ENCODE peak calls at places on chromosomes 2 and 18, in four cellular contexts. One of them, this sample, is unnamed.

GRCh38 chr2:17892726-17893534 is 14.5 kb downstream of the KCNS3 start:
- DNase-seq in SK-MEL-5: peak
- DNase-seq in mesenchymal stem cell: no peak
- DNase-seq in HL-60: no peak
- DNase-seq in this sample: no peak

GRCh38 chr2:227761734-227762476 is 16.2 kb downstream of the SCYGR8 start:
- DNase-seq in SK-MEL-5: no peak
- DNase-seq in mesenchymal stem cell: no peak
- DNase-seq in HL-60: no peak
- DNase-seq in this sample: no peak

GRCh38 chr18:74745658-74746403 is 148.2 kb downstream of the ZNF407 start:
- DNase-seq in SK-MEL-5: no peak
- DNase-seq in mesenchymal stem cell: peak
- DNase-seq in HL-60: no peak
- DNase-seq in this sample: no peak

GRCh38 chr2:54083021-54083420 is 32.4 kb upstream of the ACYP2 start:
- DNase-seq in SK-MEL-5: peak
- DNase-seq in mesenchymal stem cell: peak
- DNase-seq in HL-60: no peak
- DNase-seq in this sample: peak

GRCh38 chr2:27320958-27321543 is 1.8 kb downstream of the MPV17 start:
- DNase-seq in SK-MEL-5: peak
- DNase-seq in mesenchymal stem cell: peak
- DNase-seq in HL-60: no peak
- DNase-seq in this sample: no peak

GRCh38 chr2:113083311-113083710 is 15.5 kb downstream of the IL1F10 start:
- DNase-seq in SK-MEL-5: no peak
- DNase-seq in mesenchymal stem cell: no peak
- DNase-seq in HL-60: no peak
- DNase-seq in this sample: no peak

GRCh38 chr2:207394812-207395534 is 134.8 kb upstream of the CREB1 start:
- DNase-seq in SK-MEL-5: peak
- DNase-seq in mesenchymal stem cell: peak
- DNase-seq in HL-60: no peak
- DNase-seq in this sample: no peak

GRCh38 chr2:3641181-3641580 is 16.8 kb upstream of the ALLC start:
- DNase-seq in SK-MEL-5: no peak
- DNase-seq in mesenchymal stem cell: no peak
- DNase-seq in HL-60: no peak
- DNase-seq in this sample: no peak

GRCh38 chr18:56351911-56352502 is 286.4 kb downstream of the TXNL1 start:
- DNase-seq in SK-MEL-5: no peak
- DNase-seq in mesenchymal stem cell: peak
- DNase-seq in HL-60: no peak
- DNase-seq in this sample: no peak

GRCh38 chr2:196331143-196331542 is 159.8 kb upstream of the STK17B start:
- DNase-seq in SK-MEL-5: no peak
- DNase-seq in mesenchymal stem cell: peak
- DNase-seq in HL-60: no peak
- DNase-seq in this sample: no peak

GRCh38 chr18:45282101-45282812 is 333.0 kb upstream of the SLC14A2 start:
- DNase-seq in SK-MEL-5: peak
- DNase-seq in mesenchymal stem cell: no peak
- DNase-seq in HL-60: no peak
- DNase-seq in this sample: no peak

GRCh38 chr18:49321271-49321670 is 139.2 kb downstream of the DYM start:
- DNase-seq in SK-MEL-5: no peak
- DNase-seq in mesenchymal stem cell: no peak
- DNase-seq in HL-60: no peak
- DNase-seq in this sample: no peak

GRCh38 chr18:57831597-57832377 is 28.7 kb upstream of the ATP8B1 start:
- DNase-seq in SK-MEL-5: no peak
- DNase-seq in mesenchymal stem cell: no peak
- DNase-seq in HL-60: peak
- DNase-seq in this sample: no peak

GRCh38 chr2:16656087-16656486 is 9.5 kb downstream of the CYRIA start:
- DNase-seq in SK-MEL-5: no peak
- DNase-seq in mesenchymal stem cell: no peak
- DNase-seq in HL-60: no peak
- DNase-seq in this sample: no peak

GRCh38 chr2:48600204-48600813 is 17.3 kb upstream of the GTF2A1L start:
- DNase-seq in SK-MEL-5: peak
- DNase-seq in mesenchymal stem cell: peak
- DNase-seq in HL-60: peak
- DNase-seq in this sample: peak

GRCh38 chr18:31278609-31279071 is 39.3 kb upstream of the DSG1 start:
- DNase-seq in SK-MEL-5: no peak
- DNase-seq in mesenchymal stem cell: peak
- DNase-seq in HL-60: no peak
- DNase-seq in this sample: no peak

GRCh38 chr18:495017-495416 is 5.5 kb downstream of the COLEC12 start:
- DNase-seq in SK-MEL-5: no peak
- DNase-seq in mesenchymal stem cell: no peak
- DNase-seq in HL-60: no peak
- DNase-seq in this sample: no peak

GRCh38 chr2:160329196-160329595 is 129.1 kb upstream of the ITGB6 start:
- DNase-seq in SK-MEL-5: no peak
- DNase-seq in mesenchymal stem cell: no peak
- DNase-seq in HL-60: no peak
- DNase-seq in this sample: no peak

GRCh38 chr2:3601561-3602271 is 6.8 kb downstream of the COLEC11 start:
- DNase-seq in SK-MEL-5: no peak
- DNase-seq in mesenchymal stem cell: no peak
- DNase-seq in HL-60: no peak
- DNase-seq in this sample: no peak

GRCh38 chr2:25699206-25699605 is 25.8 kb upstream of the DTNB start:
- DNase-seq in SK-MEL-5: no peak
- DNase-seq in mesenchymal stem cell: no peak
- DNase-seq in HL-60: no peak
- DNase-seq in this sample: no peak

GRCh38 chr2:195408196-195408595 is 248.8 kb upstream of the SLC39A10 start:
- DNase-seq in SK-MEL-5: no peak
- DNase-seq in mesenchymal stem cell: no peak
- DNase-seq in HL-60: no peak
- DNase-seq in this sample: no peak

GRCh38 chr2:174711206-174711605 is 53.1 kb downstream of the CHRNA1 start:
- DNase-seq in SK-MEL-5: no peak
- DNase-seq in mesenchymal stem cell: peak
- DNase-seq in HL-60: no peak
- DNase-seq in this sample: no peak

GRCh38 chr2:104891145-104891544 is 37.2 kb downstream of the POU3F3 start:
- DNase-seq in SK-MEL-5: no peak
- DNase-seq in mesenchymal stem cell: no peak
- DNase-seq in HL-60: no peak
- DNase-seq in this sample: no peak

GRCh38 chr18:12621737-12622306 is 36.1 kb downstream of the SPIRE1 start:
- DNase-seq in SK-MEL-5: no peak
- DNase-seq in mesenchymal stem cell: peak
- DNase-seq in HL-60: no peak
- DNase-seq in this sample: no peak

GRCh38 chr2:99032786-99033185 is 96.8 kb upstream of the CRACDL start:
- DNase-seq in SK-MEL-5: no peak
- DNase-seq in mesenchymal stem cell: no peak
- DNase-seq in HL-60: no peak
- DNase-seq in this sample: no peak

GRCh38 chr2:72144746-72145657 is 2.7 kb downstream of the CYP26B1 start:
- DNase-seq in SK-MEL-5: peak
- DNase-seq in mesenchymal stem cell: peak
- DNase-seq in HL-60: no peak
- DNase-seq in this sample: no peak

GRCh38 chr2:220891405-220891804 is 680.7 kb downstream of the EPHA4 start:
- DNase-seq in SK-MEL-5: no peak
- DNase-seq in mesenchymal stem cell: peak
- DNase-seq in HL-60: no peak
- DNase-seq in this sample: no peak

GRCh38 chr2:56382466-56382865 is 198.7 kb downstream of the CCDC85A start:
- DNase-seq in SK-MEL-5: no peak
- DNase-seq in mesenchymal stem cell: no peak
- DNase-seq in HL-60: no peak
- DNase-seq in this sample: no peak

GRCh38 chr2:174014699-174015070 is 49.5 kb upstream of the SP3 start:
- DNase-seq in SK-MEL-5: no peak
- DNase-seq in mesenchymal stem cell: no peak
- DNase-seq in HL-60: no peak
- DNase-seq in this sample: no peak

GRCh38 chr2:158904126-158904525 is 64.3 kb upstream of the TANC1 start:
- DNase-seq in SK-MEL-5: peak
- DNase-seq in mesenchymal stem cell: no peak
- DNase-seq in HL-60: no peak
- DNase-seq in this sample: no peak

GRCh38 chr2:234292205-234292954 is 204.5 kb downstream of the ARL4C start:
- DNase-seq in SK-MEL-5: no peak
- DNase-seq in mesenchymal stem cell: no peak
- DNase-seq in HL-60: peak
- DNase-seq in this sample: no peak

This sample was measured in pons.